ENCODE peak calls at places on chromosome 12, in six cellular contexts. P is H9, X is neuronal stem cell, O is IMR-90, Q is H1, A is mesendoderm. B is an unnamed sample. For H3K4me1, the result is how much of the 10 kb centered on the place peaks cover.

GRCh38 chr12:100753837-100754236 is 40.7 kb upstream of the ANO4 start:
- DNase-seq in X (no peak), O (peak), A (no peak), Q (no peak), P (no peak), B (no peak)

GRCh38 chr12:107511292-107511691 is 174.3 kb upstream of the PWP1 start:
- DNase-seq in O (peak), P (no peak), X (no peak), A (no peak), Q (no peak), B (no peak)

GRCh38 chr12:113242018-113242418 is 20.8 kb downstream of the TPCN1 start:
- DNase-seq in X (no peak), Q (no peak), A (no peak), O (no peak), P (no peak), B (no peak)

GRCh38 chr12:11741434-11742092 is 92.1 kb downstream of the ETV6 start:
- DNase-seq in A (no peak), Q (no peak), X (no peak), P (no peak), O (no peak), B (no peak)

GRCh38 chr12:124413401-124413800 is 118.5 kb downstream of the RFLNA start:
- DNase-seq in O (no peak), P (no peak), Q (no peak), X (no peak), A (no peak), B (no peak)

GRCh38 chr12:116125981-116126566 is 151.4 kb downstream of the MED13L start:
- DNase-seq in X (no peak), P (no peak), O (no peak), Q (no peak), A (no peak), B (no peak)

GRCh38 chr12:30026621-30027234 is 243.0 kb upstream of the TMTC1 start:
- DNase-seq in X (no peak), A (no peak), P (no peak), O (peak), Q (no peak), B (peak)

GRCh38 chr12:94195483-94195882 is 47.1 kb downstream of the PLXNC1 start:
- DNase-seq in A (no peak), Q (no peak), P (no peak), X (no peak), O (no peak), B (no peak)

GRCh38 chr12:14892726-14893442 is 7.2 kb upstream of the MGP start:
- DNase-seq in X (no peak), O (peak), Q (no peak), A (no peak), P (no peak), B (no peak)

GRCh38 chr12:61282790-61283575 is 977.2 kb upstream of the USP15 start:
- DNase-seq in X (no peak), P (no peak), Q (no peak), O (no peak), A (no peak), B (no peak)

GRCh38 chr12:53207042-53207441 is at the start of gene ITGB7:
- DNase-seq in P (no peak), X (no peak), O (no peak), Q (no peak), A (no peak), B (no peak)

GRCh38 chr12:452667-453210 is 7.0 kb upstream of the B4GALNT3 start:
- DNase-seq in A (no peak), X (no peak), O (no peak), Q (peak), P (peak), B (no peak)

GRCh38 chr12:40446385-40446784 is 221.6 kb downstream of the LRRK2 start:
- DNase-seq in X (no peak), P (no peak), O (peak), Q (no peak), A (peak), B (peak)

GRCh38 chr12:106719879-106720278 is 54.6 kb upstream of the RIC8B start:
- DNase-seq in Q (peak), P (no peak), O (no peak), X (no peak), A (no peak), B (no peak)

GRCh38 chr12:45458854-45459807 is 243.2 kb downstream of the ANO6 start:
- DNase-seq in A (no peak), X (no peak), O (peak), Q (no peak), P (no peak), B (peak)

GRCh38 chr12:54421873-54422250 is 2.8 kb upstream of the ITGA5 start:
- DNase-seq in Q (no peak), O (no peak), P (no peak), X (no peak), A (no peak), B (peak)

GRCh38 chr12:54421175-54421872 is 2.3 kb upstream of the ITGA5 start:
- DNase-seq in X (no peak), Q (no peak), A (no peak), P (no peak), O (peak), B (peak)

GRCh38 chr12:54418441-54419087 is 502 bp downstream of the ITGA5 start:
- DNase-seq in Q (no peak), P (no peak), X (no peak), O (no peak), A (no peak), B (no peak)

GRCh38 chr12:54419088-54419887 is at the start of gene ITGA5:
- DNase-seq in P (peak), X (peak), A (peak), O (peak), Q (peak), B (peak)

DNA sequence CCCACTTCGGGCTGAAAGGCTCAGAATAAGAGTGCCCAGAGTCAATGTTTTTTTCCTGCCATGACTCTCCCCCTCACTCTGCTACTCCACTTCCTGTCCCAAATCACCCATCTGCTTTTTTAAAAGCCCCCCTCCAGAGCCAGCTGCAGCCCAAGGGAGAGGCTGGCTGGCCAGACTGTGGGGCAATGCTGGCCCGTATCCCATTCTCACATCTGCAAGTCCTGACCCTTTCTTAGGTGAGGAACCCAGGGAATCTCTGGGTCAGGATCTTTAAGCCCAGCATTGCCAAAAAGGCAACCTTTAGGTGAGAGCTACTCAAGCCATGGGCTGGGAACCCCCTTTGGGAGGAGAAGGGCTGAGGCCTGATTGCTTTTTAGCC is 1.7 kb upstream of the ITGA5 start:
- DNase-seq in A (no peak), X (no peak), P (no peak), Q (no peak), O (no peak), B (peak)
- H3K4me1 ChIP-seq in A (under half), X (under half), P (under half), Q (under half), O (under half), B (under half)

DNA sequence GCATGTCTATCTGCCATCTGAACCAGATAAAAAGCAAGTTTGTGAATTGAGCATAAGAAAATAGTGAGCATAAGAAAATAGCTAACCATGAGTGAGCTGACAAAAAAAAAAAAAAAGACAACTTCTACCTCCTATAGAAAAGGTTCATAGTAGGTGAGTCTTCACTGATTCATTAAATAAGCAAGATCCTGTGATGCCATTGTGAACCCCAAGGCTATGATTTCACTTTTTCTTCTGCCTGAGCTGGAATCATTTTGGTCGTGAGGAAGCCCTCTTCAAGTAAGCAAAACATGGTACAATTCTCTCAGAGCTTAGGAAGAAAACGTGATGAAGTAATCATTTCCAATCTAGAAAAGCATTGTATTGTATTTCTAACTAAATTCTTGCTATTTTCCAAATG is 1.2 kb downstream of the PIK3C2G start:
- DNase-seq in Q (no peak), A (no peak), X (no peak), O (peak), P (no peak), B (no peak)
- H3K27ac ChIP-seq in Q (no peak), A (no peak), X (no peak), O (no peak), P (no peak), B (no peak)

DNA sequence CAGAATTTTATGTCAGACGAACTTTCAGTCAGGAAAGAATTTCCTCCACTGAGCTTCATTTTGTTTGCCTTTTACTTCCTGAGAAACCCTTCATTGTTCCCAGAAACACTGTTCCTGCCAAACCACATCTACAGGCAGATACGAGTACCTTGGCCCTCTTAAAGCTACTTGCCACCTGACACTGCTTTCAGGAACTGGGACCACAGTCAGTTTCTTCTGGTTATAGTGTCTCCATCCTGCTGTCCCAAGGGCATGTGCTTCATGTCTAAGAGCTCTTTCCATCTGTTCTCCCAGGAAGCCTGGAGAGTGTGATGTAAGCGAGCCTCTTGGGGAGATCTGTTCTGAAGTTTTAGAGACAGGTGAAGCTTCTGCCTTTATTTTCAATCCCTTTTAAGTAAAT is 161.7 kb upstream of the PLEKHA5 start:
- DNase-seq in A (no peak), P (no peak), O (no peak), X (no peak), Q (no peak), B (no peak)
- H2BK15ac ChIP-seq in A (no peak), P (no peak), O (no peak), X (no peak), Q (no peak), B (no peak)

GRCh38 chr12:33533527-33533926 is 93.9 kb upstream of the SYT10 start:
- DNase-seq in P (no peak), Q (no peak), A (no peak), O (no peak), X (no peak), B (no peak)
- H3K4me1 ChIP-seq in P (under half), Q (under half), A (under half), O (under half), X (under half), B (under half)

DNA sequence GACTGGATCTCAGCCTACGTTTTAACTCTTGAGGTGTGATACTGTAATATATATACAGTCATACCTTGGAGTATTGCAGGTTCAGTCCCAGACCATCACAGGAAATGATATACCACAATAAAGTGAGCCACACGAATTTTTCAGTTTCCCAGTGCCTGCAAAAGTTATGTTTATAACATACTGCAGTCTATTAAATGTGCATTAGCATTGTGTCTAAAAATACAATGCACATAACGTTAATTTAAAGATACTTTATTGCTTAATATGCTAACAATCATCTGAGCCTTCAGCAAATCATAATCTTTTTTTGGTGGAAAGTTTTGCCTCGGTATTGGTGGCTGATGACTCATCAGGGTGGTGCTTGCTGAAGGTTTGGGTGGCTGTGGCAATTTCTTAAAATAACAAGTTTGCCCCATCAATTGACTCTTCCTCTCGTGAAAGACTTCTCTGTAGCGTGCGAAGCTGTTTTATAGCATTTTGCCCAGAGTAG is 18.9 kb downstream of the PYROXD1 start:
- DNase-seq in P (no peak), X (no peak), O (no peak), A (no peak), Q (no peak), B (no peak)
- H3K27ac ChIP-seq in P (no peak), X (no peak), O (no peak), A (no peak), Q (no peak), B (no peak)

DNA sequence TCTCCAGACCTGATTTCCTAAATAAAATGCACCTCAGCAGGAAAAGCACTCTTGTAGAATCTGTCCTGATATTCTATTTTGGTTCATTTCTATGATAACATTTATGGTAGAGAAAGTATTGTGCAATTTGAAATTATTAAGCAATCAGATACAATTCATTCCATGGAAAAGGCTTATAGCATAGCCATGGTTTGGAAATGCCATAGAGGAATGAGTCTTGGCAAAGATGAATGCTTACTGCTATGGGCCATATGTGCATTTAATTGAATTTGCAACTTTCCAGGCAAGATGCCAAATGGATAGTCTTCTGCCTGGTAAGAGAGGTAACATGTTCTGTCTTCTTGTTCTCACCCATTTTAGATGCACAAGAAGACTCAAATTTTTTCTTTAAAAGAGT is 212.4 kb upstream of the SLC16A7 start:
- DNase-seq in Q (no peak), O (peak), A (no peak), P (no peak), X (no peak), B (peak)
- H2BK15ac ChIP-seq in Q (no peak), O (no peak), A (no peak), P (no peak), X (no peak), B (no peak)

B was measured in mesenchymal stem cell.